ENCODE peak calls at places on chromosomes 5 and 9, in six cellular contexts. D, V, E, S, U and G are unnamed samples.
A peak's percentile ranks its signal among the peaks of the same experiment; 100 is the strongest.

GRCh38 chr5:13606051-13606450 is 338.4 kb downstream of the DNAH5 start:
- DNase-seq in D (no peak), V (no peak), E (no peak), S (no peak), U (no peak), G (no peak)

GRCh38 chr9:123338710-123339665 is 17.0 kb upstream of the CRB2 start:
- DNase-seq in D (no peak), V (no peak), E (no peak), S (no peak), U (peak; percentile 13), G (no peak)

GRCh38 chr5:179313849-179314521 is 31.3 kb downstream of the ADAMTS2 start:
- DNase-seq in D (no peak), V (peak; percentile 58), E (no peak), S (no peak), U (no peak), G (peak; percentile 68)

GRCh38 chr9:127634021-127634420 is 21.9 kb downstream of the STXBP1 start:
- DNase-seq in D (no peak), V (no peak), E (peak; percentile 51), S (no peak), U (no peak), G (no peak)

GRCh38 chr9:114386361-114386885 is 1.4 kb downstream of the AKNA start:
- DNase-seq in D (no peak), V (no peak), E (no peak), S (no peak), U (no peak), G (no peak)

GRCh38 chr5:98443916-98444315 is 329.5 kb upstream of the RGMB start:
- DNase-seq in D (no peak), V (no peak), E (no peak), S (no peak), U (no peak), G (no peak)

GRCh38 chr9:93183663-93184438 is at the start of gene WNK2:
- DNase-seq in D (no peak), V (no peak), E (peak; percentile 27), S (peak; percentile 34), U (peak; percentile 13), G (no peak)

GRCh38 chr9:111187376-111187775 is 142.6 kb downstream of the OR2K2 start:
- DNase-seq in D (no peak), V (no peak), E (no peak), S (no peak), U (no peak), G (no peak)

GRCh38 chr5:147452137-147452838 is 57.6 kb downstream of the DPYSL3 start:
- DNase-seq in D (no peak), V (no peak), E (peak; percentile 10), S (no peak), U (no peak), G (no peak)

GRCh38 chr5:170348069-170348702 is 41.0 kb downstream of the KCNMB1 start:
- DNase-seq in D (no peak), V (no peak), E (no peak), S (no peak), U (no peak), G (no peak)